ENCODE peak calls at places on chromosomes 5 and 9, in eight cellular contexts. P is neural progenitor cell, R is MM.1S, M is OCI-LY7, L is GM23248, K is HCT116, V is PC-3, B is hepatocyte. S is an unnamed sample.

GRCh38 chr5:97534166-97534565 is 351.1 kb upstream of the RIOK2 start:
- DNase-seq in P (peak), R (peak), M (peak), L (peak), K (peak), V (peak), B (peak), S (peak)

GRCh38 chr5:116799401-116799800 is 224.8 kb upstream of the SEMA6A start:
- DNase-seq in P (no peak), R (no peak), M (no peak), L (no peak), K (no peak), V (peak), B (no peak), S (no peak)

GRCh38 chr5:124790261-124790894 is 43.9 kb upstream of the ZNF608 start:
- DNase-seq in P (no peak), R (no peak), M (no peak), L (peak), K (no peak), V (peak), B (peak), S (no peak)

GRCh38 chr5:157944938-157945337 is 86.0 kb upstream of the CLINT1 start:
- DNase-seq in P (no peak), R (no peak), M (no peak), L (no peak), K (no peak), V (no peak), B (no peak), S (no peak)

GRCh38 chr9:104087894-104088293 is 6.2 kb upstream of the SMC2 start:
- DNase-seq in P (no peak), R (no peak), M (no peak), L (no peak), K (no peak), V (no peak), B (no peak), S (no peak)

GRCh38 chr5:51990241-51990640 is 607.0 kb downstream of the ISL1 start:
- DNase-seq in P (no peak), R (no peak), M (no peak), L (no peak), K (no peak), V (no peak), B (no peak), S (no peak)

GRCh38 chr5:96680759-96681158 is 18.6 kb downstream of the CAST start:
- DNase-seq in P (no peak), R (no peak), M (no peak), L (no peak), K (no peak), V (no peak), B (no peak), S (no peak)

GRCh38 chr9:119974026-119974425 is 604.8 kb upstream of the BRINP1 start:
- DNase-seq in P (no peak), R (no peak), M (no peak), L (peak), K (no peak), V (no peak), B (no peak), S (no peak)

GRCh38 chr5:218457-219289 is 553 bp downstream of the SDHA start:
- DNase-seq in P (peak), R (peak), M (peak), L (peak), K (no peak), V (peak), B (peak), S (peak)

GRCh38 chr9:36798350-36799065 is 225.8 kb downstream of the MELK start:
- DNase-seq in P (peak), R (no peak), M (no peak), L (no peak), K (no peak), V (peak), B (no peak), S (peak)

GRCh38 chr9:78462616-78463015 is 165.7 kb downstream of the PSAT1 start:
- DNase-seq in P (no peak), R (no peak), M (no peak), L (peak), K (no peak), V (peak), B (no peak), S (no peak)

GRCh38 chr9:134175808-134176598 is 11.6 kb upstream of the RNU6ATAC start:
- DNase-seq in P (no peak), R (no peak), M (no peak), L (peak), K (no peak), V (no peak), B (no peak), S (no peak)

GRCh38 chr5:173412566-173412965 is 84.4 kb upstream of the STC2 start:
- DNase-seq in P (no peak), R (no peak), M (no peak), L (no peak), K (no peak), V (no peak), B (no peak), S (peak)

GRCh38 chr9:137396227-137396626 is 26.7 kb downstream of the EXD3 start:
- DNase-seq in P (peak), R (no peak), M (no peak), L (peak), K (no peak), V (no peak), B (peak), S (no peak)

GRCh38 chr5:154863291-154864080 is 5.1 kb downstream of the CNOT8 start:
- DNase-seq in P (no peak), R (no peak), M (no peak), L (no peak), K (no peak), V (no peak), B (no peak), S (no peak)

GRCh38 chr9:81468084-81468595 is 221.2 kb downstream of the TLE1 start:
- DNase-seq in P (no peak), R (no peak), M (no peak), L (no peak), K (no peak), V (no peak), B (no peak), S (no peak)
- TF ChIP-seq EZH2phosphoT487 in P (no peak), R (no peak), M (no peak), L (no peak), K (no peak), V (no peak), B (no peak), S (no peak)

GRCh38 chr9:112784020-112784788 is 33.6 kb downstream of the SNX30 start:
- DNase-seq in P (peak), R (no peak), M (no peak), L (no peak), K (no peak), V (no peak), B (peak), S (peak)
- TF ChIP-seq EZH2phosphoT487 in P (no peak), R (no peak), M (no peak), L (no peak), K (no peak), V (no peak), B (no peak), S (no peak)

DNA sequence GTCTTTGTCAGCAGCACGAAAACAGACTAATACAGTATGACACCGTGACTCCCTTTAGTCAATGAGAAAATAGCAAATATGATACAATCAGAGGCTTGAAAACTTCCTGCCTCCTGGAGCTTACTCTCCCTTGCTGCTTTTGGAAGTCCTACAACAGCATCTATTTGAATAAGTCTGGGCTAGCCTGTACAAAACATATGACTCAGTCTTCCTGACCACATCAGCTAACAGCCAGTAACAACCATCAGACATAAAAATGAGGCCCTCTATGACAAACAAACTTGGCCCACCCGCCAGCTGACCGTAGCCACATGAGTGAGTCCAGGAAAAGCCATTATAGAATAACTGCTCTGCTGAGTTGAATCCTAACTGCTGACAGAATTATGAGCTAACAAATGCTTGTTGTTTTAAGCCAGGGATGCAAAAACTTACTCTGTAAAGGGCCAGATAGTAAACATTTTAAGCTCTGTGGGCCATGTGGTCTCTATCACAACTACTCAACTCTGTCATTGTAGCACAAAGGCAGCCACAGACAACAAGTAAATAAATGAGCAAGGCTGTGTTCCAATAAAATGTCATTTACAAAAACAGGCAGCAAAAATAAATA is 347.6 kb downstream of the PTPRD start:
- DNase-seq in P (no peak), R (no peak), M (no peak), L (peak), K (no peak), V (peak), B (peak), S (no peak)
- TF ChIP-seq EZH2phosphoT487 in P (no peak), R (no peak), M (no peak), L (no peak), K (no peak), V (no peak), B (peak), S (no peak)

DNA sequence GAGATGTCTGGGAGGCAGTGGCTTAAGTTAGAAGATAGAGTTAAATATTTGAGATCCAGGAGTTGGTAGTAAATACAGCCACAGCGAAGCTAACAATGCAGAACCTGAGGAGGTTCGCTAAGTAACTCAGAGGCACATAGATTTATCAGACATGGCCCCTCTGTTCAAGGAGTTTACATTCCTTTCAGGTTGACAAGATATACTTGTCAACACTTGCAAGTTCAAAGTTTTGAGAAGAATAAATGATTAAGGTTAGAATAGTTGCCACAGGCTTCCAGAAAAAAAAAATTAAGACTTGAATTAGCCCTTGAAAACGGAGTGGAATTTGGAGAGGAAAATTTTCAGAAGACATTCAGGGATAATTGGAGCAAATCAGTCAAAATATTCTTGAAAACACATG is 658.3 kb upstream of the WWC1 start:
- DNase-seq in P (no peak), R (no peak), M (no peak), L (no peak), K (no peak), V (no peak), B (no peak), S (no peak)
- TF ChIP-seq EZH2phosphoT487 in P (no peak), R (no peak), M (no peak), L (no peak), K (no peak), V (no peak), B (no peak), S (no peak)

GRCh38 chr9:14530301-14530700 is 162.9 kb downstream of the ZDHHC21 start:
- DNase-seq in P (peak), R (no peak), M (no peak), L (no peak), K (no peak), V (no peak), B (no peak), S (no peak)
- TF ChIP-seq EZH2phosphoT487 in P (no peak), R (no peak), M (no peak), L (no peak), K (no peak), V (no peak), B (no peak), S (no peak)

GRCh38 chr5:9903806-9904205 is 273.7 kb upstream of the TAS2R1 start:
- DNase-seq in P (no peak), R (no peak), M (no peak), L (peak), K (no peak), V (peak), B (no peak), S (no peak)
- TF ChIP-seq EZH2phosphoT487 in P (no peak), R (no peak), M (no peak), L (no peak), K (no peak), V (no peak), B (no peak), S (no peak)